ENCODE peak calls at places on chromosome 11, in four cellular contexts. E is GM23338, Y is fibroblast of lung, K is PC-9. U is an unnamed sample. For H3K36me3, the result is how much of the 10 kb centered on the place peaks cover.

GRCh38 chr11:63829823-63830489 is 9.0 kb upstream of the MARK2 start:
- DNase-seq in E (peak), K (no peak), Y (peak), U (no peak)

GRCh38 chr11:114197799-114198500 is 98.2 kb upstream of the NNMT start:
- DNase-seq in E (no peak), Y (peak), K (no peak), U (no peak)

GRCh38 chr11:73467505-73467904 is 91.3 kb downstream of the RELT start:
- DNase-seq in K (no peak), E (no peak), Y (no peak), U (no peak)

GRCh38 chr11:117424781-117425180 is 97.1 kb downstream of the CEP164 start:
- DNase-seq in E (no peak), K (no peak), Y (no peak), U (no peak)

GRCh38 chr11:130666781-130667251 is 218.4 kb downstream of the ADAMTS15 start:
- DNase-seq in K (no peak), Y (peak), E (no peak), U (no peak)

GRCh38 chr11:85682330-85683305 is 3.4 kb downstream of the CCDC89 start:
- DNase-seq in K (no peak), Y (peak), E (no peak), U (no peak)

GRCh38 chr11:86174101-86175046 is 70.2 kb upstream of the EED start:
- DNase-seq in K (peak), E (no peak), Y (peak), U (no peak)

GRCh38 chr11:73257342-73258103 is 14.6 kb upstream of the P2RY6 start:
- DNase-seq in K (peak), E (peak), Y (peak), U (no peak)

GRCh38 chr11:57364851-57365660 is 15.9 kb downstream of the PRG3 start:
- DNase-seq in E (peak), Y (no peak), K (no peak), U (no peak)

GRCh38 chr11:64233913-64234839 is at the start of gene VEGFB:
- DNase-seq in K (no peak), Y (peak), E (peak), U (no peak)

GRCh38 chr11:14054708-14055107 is 92.2 kb downstream of the SPON1 start:
- DNase-seq in Y (no peak), K (no peak), E (no peak), U (peak)

GRCh38 chr11:36425593-36426206 is 84.4 kb downstream of the TRAF6 start:
- DNase-seq in Y (peak), E (no peak), K (no peak), U (no peak)

GRCh38 chr11:75563978-75564552 is 2.0 kb downstream of the SERPINH1 start:
- DNase-seq in Y (peak), K (no peak), E (peak), U (no peak)

GRCh38 chr11:126404367-126404766 is 48.9 kb downstream of the ST3GAL4 start:
- DNase-seq in K (no peak), Y (no peak), E (no peak), U (no peak)

GRCh38 chr11:128181984-128182383 is 405.4 kb downstream of the ETS1 start:
- DNase-seq in K (no peak), Y (no peak), E (no peak), U (no peak)

GRCh38 chr11:5364214-5364613 is 12.9 kb downstream of the OR51B6 start:
- DNase-seq in Y (peak), E (no peak), K (no peak), U (no peak)

GRCh38 chr11:130141561-130142341 is 17.8 kb upstream of the ST14 start:
- DNase-seq in K (no peak), Y (peak), E (no peak), U (no peak)

GRCh38 chr11:8948901-8949300 is 6.1 kb upstream of the ASCL3 start:
- DNase-seq in K (no peak), Y (no peak), E (no peak), U (no peak)

GRCh38 chr11:63871962-63872832 is 33.3 kb downstream of the MARK2 start:
- DNase-seq in E (peak), K (peak), Y (peak), U (no peak)

GRCh38 chr11:18594999-18595749 is 4.4 kb upstream of the MISFA start:
- DNase-seq in E (no peak), Y (no peak), K (no peak), U (no peak)

GRCh38 chr11:72234920-72235319 is 9.1 kb downstream of the PHOX2A start:
- DNase-seq in E (no peak), K (no peak), Y (no peak), U (no peak)

GRCh38 chr11:130144721-130145327 is 14.8 kb upstream of the ST14 start:
- DNase-seq in Y (no peak), E (peak), K (peak), U (no peak)

GRCh38 chr11:37657645-37658044 is 1059.6 kb upstream of the RAG2 start:
- DNase-seq in K (no peak), Y (peak), E (no peak), U (peak)

GRCh38 chr11:5258543-5259262 is 4.1 kb upstream of the HBG2 start:
- DNase-seq in E (peak), K (no peak), Y (no peak), U (no peak)

GRCh38 chr11:78030429-78031325 is 7.6 kb upstream of the KCTD14 start:
- DNase-seq in K (peak), E (peak), Y (peak), U (no peak)

GRCh38 chr11:74004694-74005615 is 3.9 kb downstream of the UCP3 start:
- DNase-seq in K (no peak), Y (no peak), E (no peak), U (no peak)

GRCh38 chr11:126138636-126139540 is 72.6 kb downstream of the RPUSD4 start:
- DNase-seq in E (no peak), Y (no peak), K (no peak), U (no peak)

GRCh38 chr11:112734207-112734606 is 227.0 kb upstream of the NCAM1 start:
- DNase-seq in K (no peak), Y (peak), E (peak), U (no peak)

GRCh38 chr11:21839870-21840269 is 353.0 kb upstream of the ANO5 start:
- DNase-seq in K (no peak), E (no peak), Y (no peak), U (no peak)

GRCh38 chr11:75342231-75342918 is 9.1 kb downstream of the ARRB1 start:
- DNase-seq in E (no peak), Y (no peak), K (no peak), U (no peak)

GRCh38 chr11:77100166-77101042 is 2.2 kb upstream of the OMP start:
- DNase-seq in K (no peak), E (no peak), Y (no peak), U (no peak)

GRCh38 chr11:6611092-6612007 is 666 bp downstream of the TAF10 start:
- DNase-seq in K (no peak), Y (peak), E (peak), U (no peak)

GRCh38 chr11:106391771-106392412 is 314.4 kb downstream of the AASDHPPT start:
- DNase-seq in E (no peak), K (no peak), Y (peak), U (no peak)

GRCh38 chr11:47109882-47110281 is 66.8 kb downstream of the ARFGAP2 start:
- DNase-seq in Y (no peak), E (no peak), K (no peak), U (no peak)

GRCh38 chr11:47106839-47107520 is 69.7 kb downstream of the ARFGAP2 start:
- DNase-seq in Y (no peak), K (no peak), E (no peak), U (no peak)

DNA sequence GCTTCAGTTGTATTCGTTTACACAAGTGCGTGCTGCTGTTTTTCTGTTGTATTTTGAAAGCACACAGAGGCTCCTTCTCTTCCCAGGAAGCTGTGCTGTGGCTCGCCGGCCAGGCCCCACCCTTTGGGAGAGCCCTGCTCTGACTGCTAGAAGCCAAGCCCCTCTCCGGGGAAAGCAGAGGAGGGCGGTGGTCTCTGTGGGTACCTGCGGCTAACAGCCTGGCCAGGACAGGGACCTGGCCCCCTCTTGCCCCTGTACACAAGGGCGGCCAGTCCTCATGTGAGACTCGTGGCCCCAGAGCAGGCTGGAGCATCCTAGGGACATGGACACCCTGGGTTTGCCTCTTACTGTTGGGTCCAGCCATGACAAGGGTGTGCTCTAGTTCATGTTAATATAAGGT is 14.8 kb downstream of the MOB2 start:
- DNase-seq in Y (no peak), E (no peak), K (no peak), U (no peak)
- H3K36me3 ChIP-seq in Y (under half), E (under half), K (under half), U (under half)

GRCh38 chr11:61919841-61920631 is 2.7 kb upstream of the RAB3IL1 start:
- DNase-seq in E (no peak), Y (no peak), K (no peak), U (no peak)

GRCh38 chr11:61917043-61917356 is 366 bp downstream of the RAB3IL1 start:
- DNase-seq in Y (no peak), E (no peak), K (no peak), U (no peak)

GRCh38 chr11:61919113-61919840 is 1.9 kb upstream of the RAB3IL1 start:
- DNase-seq in E (no peak), Y (no peak), K (no peak), U (no peak)

GRCh38 chr11:61918251-61919112 is 1.1 kb upstream of the RAB3IL1 start:
- DNase-seq in K (no peak), E (no peak), Y (no peak), U (no peak)

GRCh38 chr11:61917357-61918109 is at the start of gene RAB3IL1:
- DNase-seq in E (peak), K (no peak), Y (peak), U (no peak)
- TF ChIP-seq EZH2 in E (no peak), K (no peak), Y (peak), U (no peak)

GRCh38 chr11:70410276-70410675 is 11.9 kb downstream of the CTTN start:
- DNase-seq in K (no peak), E (no peak), Y (no peak), U (no peak)
- H3K36me3 ChIP-seq in K (half or more), E (half or more), Y (half or more), U (half or more)

DNA sequence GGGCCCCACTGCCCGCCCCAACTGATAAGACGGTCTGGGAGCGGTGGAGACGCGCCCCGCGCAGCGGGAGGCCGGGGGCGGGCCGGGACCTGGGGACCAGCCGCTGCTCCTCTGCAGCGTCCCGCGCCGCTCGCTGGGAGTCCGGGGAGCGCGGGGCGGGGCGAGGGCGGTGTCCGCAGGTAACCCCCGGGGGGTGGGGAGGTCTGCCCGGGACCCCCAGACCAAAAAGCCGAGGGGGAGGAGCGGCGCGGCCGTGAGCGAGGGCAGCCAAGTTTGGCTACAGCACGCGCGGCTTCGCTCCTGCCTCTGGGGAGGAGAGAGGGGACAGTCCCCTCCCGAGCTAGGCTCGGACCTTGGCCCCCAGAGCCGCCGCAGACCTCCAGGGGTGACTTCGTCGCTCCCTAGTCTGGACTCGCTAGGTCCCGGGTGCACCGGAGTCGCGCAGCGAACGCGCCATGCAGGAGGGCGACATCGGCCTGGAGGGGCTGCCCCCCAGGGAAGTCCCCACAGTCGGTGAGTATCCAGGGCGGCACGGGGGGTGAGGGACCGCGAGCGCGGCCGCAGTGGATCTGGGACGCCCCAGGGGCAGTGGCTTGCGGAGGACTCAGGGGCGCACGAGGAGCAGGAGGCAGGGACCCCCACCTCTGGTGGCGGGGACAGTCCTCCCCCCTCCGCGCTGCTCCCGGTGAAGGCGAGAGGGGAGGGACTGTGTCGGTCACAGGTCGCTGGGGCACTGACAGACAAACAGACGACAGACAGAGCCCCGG is 92.3 kb upstream of the ANO1 start:
- DNase-seq in K (no peak), E (peak), Y (no peak), U (no peak)
- TF ChIP-seq EZH2 in K (no peak), E (peak), Y (peak), U (no peak)

GRCh38 chr11:70435361-70435760 is 37.0 kb downstream of the CTTN start:
- DNase-seq in Y (no peak), E (no peak), K (no peak), U (no peak)

GRCh38 chr11:70434813-70435300 is 36.5 kb downstream of the CTTN start:
- DNase-seq in E (no peak), K (no peak), Y (no peak), U (no peak)

GRCh38 chr11:70437111-70437784 is 38.9 kb downstream of the CTTN start:
- DNase-seq in E (no peak), Y (no peak), K (no peak), U (no peak)

GRCh38 chr11:70436501-70436860 is 38.2 kb downstream of the CTTN start:
- DNase-seq in Y (no peak), K (no peak), E (no peak), U (no peak)

GRCh38 chr11:70435765-70436500 is 37.6 kb downstream of the CTTN start:
- DNase-seq in K (no peak), E (no peak), Y (no peak), U (no peak)
- H3K36me3 ChIP-seq in K (under half), E (under half), Y (under half), U (half or more)

GRCh38 chr11:43577566-43578264 is 102.8 kb upstream of the HSD17B12 start:
- DNase-seq in K (no peak), E (no peak), Y (no peak), U (no peak)
- TF ChIP-seq EZH2 in K (no peak), E (peak), Y (no peak), U (no peak)

DNA sequence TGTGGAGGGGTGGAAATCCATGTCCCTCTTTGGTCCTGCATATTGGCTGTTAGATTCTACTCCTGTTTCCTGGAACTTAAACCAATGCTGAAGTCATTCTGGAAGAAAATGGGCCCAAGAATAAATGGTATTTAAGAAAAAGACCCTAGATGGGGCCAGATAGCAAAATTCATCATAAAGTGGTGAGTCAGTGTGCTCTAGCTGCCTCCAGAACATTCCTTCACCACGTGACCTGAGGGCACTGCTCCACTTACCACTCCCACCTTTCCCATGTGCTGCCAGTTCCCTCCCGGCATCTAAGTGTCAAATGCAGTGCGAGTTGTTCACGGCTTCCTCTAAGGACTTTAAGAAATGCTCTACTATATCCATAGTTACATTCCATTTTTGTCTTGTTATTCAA is 30.9 kb upstream of the NAP1L4 start:
- DNase-seq in Y (peak), K (no peak), E (no peak), U (no peak)
- H3K36me3 ChIP-seq in Y (under half), K (under half), E (under half), U (half or more)

GRCh38 chr11:115659061-115659963 is 155.1 kb upstream of the CADM1 start:
- DNase-seq in Y (peak), E (peak), K (no peak), U (no peak)
- TF ChIP-seq EZH2 in Y (no peak), E (peak), K (no peak), U (peak)

DNA sequence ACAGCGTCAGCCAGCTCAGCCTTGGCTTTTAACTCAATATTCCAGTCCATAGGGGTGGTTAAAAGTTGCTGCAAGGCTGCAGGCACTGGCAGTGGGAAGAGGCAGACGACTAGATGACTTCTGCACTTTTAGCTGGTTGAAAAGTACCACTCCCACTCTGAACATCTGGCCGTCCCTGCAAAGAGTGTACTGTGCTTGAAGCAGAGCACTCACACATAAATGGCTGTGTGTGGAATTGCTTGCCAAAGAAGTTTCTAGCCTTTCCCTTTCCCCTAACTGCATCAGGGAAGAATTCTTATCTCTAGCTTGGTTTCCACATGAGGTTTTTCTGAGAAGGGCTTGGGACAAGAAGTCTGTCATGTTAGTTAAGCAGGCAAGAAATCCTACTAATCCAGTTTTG is 5.1 kb upstream of the PHLDB1 start:
- DNase-seq in Y (no peak), E (no peak), K (no peak), U (no peak)
- H3K36me3 ChIP-seq in Y (under half), E (under half), K (under half), U (under half)

GRCh38 chr11:370087-370941 is 1.0 kb downstream of the B4GALNT4 start:
- DNase-seq in Y (no peak), K (no peak), E (peak), U (no peak)
- TF ChIP-seq EZH2 in Y (peak), K (no peak), E (no peak), U (no peak)